ENCODE peak calls at places on chromosomes 11 and 22, in ten cellular contexts. Q is central memory CD8-positive, alpha-beta T cell; F is effector CD4-positive, alpha-beta T cell; H is activated B cell treated with CpG ODN at 0.5 μM for 24 hours; V is LoVo; J is fibroblast of the aortic adventitia; A is activated CD4-positive, CD25-positive, alpha-beta regulatory T cell; L is AG04450; C is NCI-H1092 treated with DMSO at 0.1 percent for 48 hours; P is effector memory CD8-positive, alpha-beta T cell. S is an unnamed sample.

GRCh38 chr11:134519390-134519750 is 107.3 kb upstream of the B3GAT1 start:
- DNase-seq in Q (no peak), F (no peak), H (no peak), V (no peak), J (no peak), A (no peak), L (no peak), C (no peak), P (no peak), S (no peak)

GRCh38 chr11:46521947-46522681 is 71.7 kb downstream of the AMBRA1 start:
- DNase-seq in Q (no peak), F (no peak), H (no peak), V (no peak), J (peak; percentile 23), A (no peak), L (no peak), C (no peak), P (no peak), S (no peak)

GRCh38 chr22:36286096-36286957 is 33.4 kb downstream of the APOL1 start:
- DNase-seq in Q (peak; percentile 53), F (peak; percentile 50), H (peak; percentile 57), V (peak; percentile 45), J (peak; percentile 80), A (peak; percentile 40), L (peak; percentile 56), C (peak; percentile 29), P (peak; percentile 57), S (peak; percentile 88)

GRCh38 chr22:20235453-20235991 is 32.6 kb downstream of the RTN4R start:
- DNase-seq in Q (no peak), F (no peak), H (no peak), V (no peak), J (no peak), A (no peak), L (no peak), C (no peak), P (no peak), S (no peak)

GRCh38 chr22:50542416-50542927 is 3.2 kb upstream of the KLHDC7B start:
- DNase-seq in Q (no peak), F (no peak), H (no peak), V (no peak), J (no peak), A (no peak), L (no peak), C (no peak), P (no peak), S (peak; percentile 60)

GRCh38 chr11:113468666-113469345 is 6.4 kb downstream of the DRD2 start:
- DNase-seq in Q (no peak), F (no peak), H (no peak), V (no peak), J (no peak), A (no peak), L (no peak), C (no peak), P (no peak), S (no peak)

GRCh38 chr11:120385110-120385509 is 48.9 kb downstream of the ARHGEF12 start:
- DNase-seq in Q (no peak), F (no peak), H (no peak), V (no peak), J (no peak), A (no peak), L (no peak), C (no peak), P (no peak), S (no peak)

GRCh38 chr11:115363921-115364320 is 140.3 kb downstream of the CADM1 start:
- DNase-seq in Q (no peak), F (no peak), H (no peak), V (no peak), J (no peak), A (no peak), L (no peak), C (no peak), P (no peak), S (no peak)

GRCh38 chr11:1831338-1832180 is 3.2 kb upstream of the SYT8 start:
- DNase-seq in Q (no peak), F (no peak), H (peak; percentile 15), V (no peak), J (no peak), A (no peak), L (no peak), C (no peak), P (no peak), S (no peak)

GRCh38 chr11:134535029-134536025 is 123.3 kb upstream of the B3GAT1 start:
- DNase-seq in Q (no peak), F (no peak), H (no peak), V (no peak), J (no peak), A (no peak), L (no peak), C (no peak), P (no peak), S (no peak)

GRCh38 chr11:44978961-44979331 is 28.3 kb upstream of the TP53I11 start:
- DNase-seq in Q (no peak), F (no peak), H (no peak), V (peak; percentile 69), J (no peak), A (no peak), L (no peak), C (peak; percentile 98), P (no peak), S (no peak)

GRCh38 chr11:35138949-35139881 is at the start of gene CD44:
- DNase-seq in Q (peak; percentile 80), F (peak; percentile 80), H (peak; percentile 68), V (peak; percentile 62), J (peak; percentile 88), A (peak; percentile 67), L (peak; percentile 73), C (no peak), P (peak; percentile 78), S (peak; percentile 79)

GRCh38 chr11:102396708-102397563 is 49.9 kb downstream of the BIRC2 start:
- DNase-seq in Q (no peak), F (no peak), H (no peak), V (no peak), J (peak; percentile 9), A (no peak), L (no peak), C (no peak), P (no peak), S (no peak)

GRCh38 chr11:46916669-46917108 is 1.7 kb downstream of the LRP4 start:
- DNase-seq in Q (no peak), F (no peak), H (no peak), V (peak; percentile 33), J (peak; percentile 82), A (no peak), L (no peak), C (peak; percentile 33), P (no peak), S (peak; percentile 71)

GRCh38 chr11:130431337-130431773 is 2.9 kb upstream of the ADAMTS8 start:
- DNase-seq in Q (peak; percentile 37), F (peak; percentile 55), H (peak; percentile 48), V (peak; percentile 58), J (peak; percentile 79), A (no peak), L (no peak), C (peak; percentile 67), P (peak; percentile 67), S (peak; percentile 76)

GRCh38 chr11:63014408-63015055 is 1.1 kb downstream of the SLC22A8 start:
- DNase-seq in Q (no peak), F (no peak), H (no peak), V (no peak), J (no peak), A (no peak), L (no peak), C (no peak), P (no peak), S (no peak)

GRCh38 chr11:61516675-61517516 is 8.3 kb downstream of the LRRC10B start:
- DNase-seq in Q (peak; percentile 38), F (peak; percentile 52), H (peak; percentile 60), V (no peak), J (peak; percentile 31), A (no peak), L (no peak), C (peak; percentile 31), P (peak; percentile 58), S (peak; percentile 92)

GRCh38 chr11:108592591-108593213 is 866 bp downstream of the EXPH5 start:
- DNase-seq in Q (no peak), F (peak; percentile 8), H (peak; percentile 28), V (peak; percentile 23), J (no peak), A (peak; percentile 2), L (no peak), C (peak; percentile 9), P (peak; percentile 0), S (peak; percentile 63)

GRCh38 chr22:38697055-38697980 is 3.4 kb downstream of the JOSD1 start:
- DNase-seq in Q (no peak), F (no peak), H (no peak), V (no peak), J (peak; percentile 76), A (no peak), L (no peak), C (no peak), P (no peak), S (no peak)

GRCh38 chr11:47847892-47848635 is at the start of gene NUP160:
- DNase-seq in Q (peak; percentile 73), F (peak; percentile 86), H (peak; percentile 92), V (peak; percentile 73), J (peak; percentile 48), A (peak; percentile 88), L (no peak), C (peak; percentile 79), P (peak; percentile 82), S (peak; percentile 91)

GRCh38 chr11:105862736-105863367 is 159.2 kb downstream of the MSANTD4 start:
- DNase-seq in Q (no peak), F (no peak), H (no peak), V (peak; percentile 55), J (peak; percentile 76), A (no peak), L (peak; percentile 13), C (peak; percentile 63), P (no peak), S (peak; percentile 7)

GRCh38 chr22:42881982-42882656 is 25.0 kb upstream of the ARFGAP3 start:
- DNase-seq in Q (no peak), F (no peak), H (no peak), V (no peak), J (no peak), A (no peak), L (no peak), C (no peak), P (no peak), S (no peak)